ENCODE peak calls at places on chromosomes 1 and 21, in seven cellular contexts. V, A, J, G, K, P and O are unnamed samples.

GRCh38 chr1:9542425-9542824 is 3.2 kb downstream of the SLC25A33 start:
- DNase-seq in V (no peak), A (no peak), J (no peak), G (no peak), K (no peak), P (peak; percentile 61), O (no peak)

GRCh38 chr21:27526451-27526850 is 559.6 kb upstream of the ADAMTS5 start:
- DNase-seq in V (no peak), A (no peak), J (no peak), G (no peak), K (no peak), P (no peak), O (no peak)

GRCh38 chr1:8705104-8705503 is 112.3 kb downstream of the RERE start:
- DNase-seq in V (no peak), A (no peak), J (no peak), G (no peak), K (no peak), P (no peak), O (no peak)

GRCh38 chr1:77039739-77040138 is 172.5 kb downstream of the ST6GALNAC5 start:
- DNase-seq in V (no peak), A (no peak), J (peak; percentile 46), G (peak; percentile 45), K (no peak), P (peak; percentile 92), O (no peak)

GRCh38 chr1:59172693-59173092 is 124.2 kb upstream of the FGGY start:
- DNase-seq in V (no peak), A (no peak), J (no peak), G (no peak), K (no peak), P (no peak), O (no peak)

GRCh38 chr1:186680031-186681012 is at the start of gene PTGS2:
- DNase-seq in V (peak; percentile 17), A (no peak), J (peak; percentile 84), G (peak; percentile 85), K (peak; percentile 44), P (peak; percentile 90), O (peak; percentile 90)

GRCh38 chr1:164716992-164717703 is 158.2 kb downstream of the PBX1 start:
- DNase-seq in V (no peak), A (no peak), J (no peak), G (no peak), K (peak; percentile 0), P (no peak), O (peak; percentile 20)

GRCh38 chr1:33637846-33638440 is 165.5 kb downstream of the ZSCAN20 start:
- DNase-seq in V (no peak), A (no peak), J (no peak), G (no peak), K (no peak), P (no peak), O (no peak)

GRCh38 chr1:94729287-94729686 is 90.9 kb upstream of the SLC44A3 start:
- DNase-seq in V (no peak), A (no peak), J (no peak), G (no peak), K (no peak), P (peak; percentile 91), O (no peak)

GRCh38 chr1:228402638-228403025 is 4.0 kb downstream of the TRIM11 start:
- DNase-seq in V (no peak), A (no peak), J (no peak), G (no peak), K (no peak), P (no peak), O (no peak)

GRCh38 chr1:119731741-119732430 is 20.2 kb downstream of the PHGDH start:
- DNase-seq in V (no peak), A (no peak), J (no peak), G (no peak), K (no peak), P (no peak), O (no peak)

GRCh38 chr1:170156594-170156993 is 10.8 kb downstream of the NTMT2 start:
- DNase-seq in V (no peak), A (no peak), J (no peak), G (no peak), K (no peak), P (no peak), O (no peak)

GRCh38 chr1:203557390-203557789 is 63.4 kb downstream of the OPTC start:
- DNase-seq in V (no peak), A (no peak), J (peak; percentile 85), G (peak; percentile 56), K (no peak), P (peak; percentile 57), O (no peak)

GRCh38 chr1:58363639-58364038 is 182.9 kb downstream of the OMA1 start:
- DNase-seq in V (no peak), A (no peak), J (no peak), G (no peak), K (peak; percentile 17), P (no peak), O (no peak)

GRCh38 chr1:5721634-5722215 is 270.5 kb downstream of the NPHP4 start:
- DNase-seq in V (no peak), A (no peak), J (peak; percentile 13), G (no peak), K (no peak), P (no peak), O (no peak)

GRCh38 chr1:241356519-241357365 is at the start of gene RGS7:
- DNase-seq in V (no peak), A (no peak), J (peak; percentile 45), G (peak; percentile 27), K (peak; percentile 2), P (peak; percentile 44), O (no peak)

GRCh38 chr1:185213086-185213485 is 56.1 kb downstream of the SWT1 start:
- DNase-seq in V (no peak), A (no peak), J (no peak), G (no peak), K (no peak), P (peak; percentile 32), O (no peak)

GRCh38 chr1:234907585-234908457 is 220.8 kb downstream of the TOMM20 start:
- DNase-seq in V (no peak), A (no peak), J (no peak), G (peak; percentile 32), K (no peak), P (peak; percentile 94), O (no peak)

GRCh38 chr1:169110691-169111447 is 4.4 kb downstream of the ATP1B1 start:
- DNase-seq in V (no peak), A (no peak), J (peak; percentile 67), G (no peak), K (no peak), P (peak; percentile 76), O (no peak)

GRCh38 chr1:93681095-93681548 is 515 bp downstream of the BCAR3 start:
- DNase-seq in V (no peak), A (no peak), J (peak; percentile 56), G (no peak), K (no peak), P (peak; percentile 43), O (no peak)